ENCODE peak calls at places on chromosomes 13 and 19, in four cellular contexts. Z is T1000, H is PC-9, B is left cardiac atrium. I is an unnamed sample.

GRCh38 chr13:113730145-113730750 is 28.8 kb upstream of the TMEM255B start:
- DNase-seq in Z (no peak), B (no peak), H (no peak), I (no peak)

GRCh38 chr19:42069619-42070293 is at the start of gene GRIK5:
- DNase-seq in H (no peak), B (peak), Z (no peak), I (no peak)

GRCh38 chr13:47168086-47168485 is 271.2 kb upstream of the HTR2A start:
- DNase-seq in H (no peak), Z (no peak), B (no peak), I (no peak)

GRCh38 chr13:40639226-40639681 is 27.2 kb downstream of the FOXO1 start:
- DNase-seq in H (peak), B (no peak), Z (peak), I (no peak)

GRCh38 chr19:55283548-55284393 is at the start of gene BRSK1:
- DNase-seq in H (peak), B (peak), Z (peak), I (no peak)

GRCh38 chr13:97485328-97485727 is 51.4 kb downstream of the RAP2A start:
- DNase-seq in Z (no peak), H (no peak), B (no peak), I (no peak)

GRCh38 chr13:46079770-46080169 is 25.1 kb downstream of the CPB2 start:
- DNase-seq in H (no peak), B (no peak), Z (no peak), I (no peak)

GRCh38 chr19:55484571-55485438 is at the start of gene NAT14:
- DNase-seq in H (peak), Z (peak), B (peak), I (peak)

GRCh38 chr13:46894534-46894906 is 2.3 kb downstream of the HTR2A start:
- DNase-seq in B (no peak), Z (no peak), H (no peak), I (no peak)

GRCh38 chr19:58001895-58002369 is 688 bp downstream of the ZNF606 start:
- DNase-seq in H (no peak), B (no peak), Z (peak), I (peak)

GRCh38 chr19:17394891-17395415 is 957 bp upstream of the CCDC194 start:
- DNase-seq in H (peak), Z (no peak), B (peak), I (peak)

GRCh38 chr13:32535748-32536147 is 2.8 kb downstream of the N4BP2L2 start:
- DNase-seq in H (no peak), Z (no peak), B (no peak), I (no peak)

GRCh38 chr19:16614941-16615340 is 13.1 kb downstream of the MED26 start:
- DNase-seq in H (no peak), Z (no peak), B (no peak), I (no peak)

GRCh38 chr19:42242512-42243409 is at the start of gene GSK3A:
- DNase-seq in Z (peak), H (peak), B (peak), I (peak)

GRCh38 chr19:40089462-40089861 is 1.3 kb downstream of the ZNF780A start:
- DNase-seq in H (no peak), Z (no peak), B (peak), I (no peak)

GRCh38 chr19:27776524-27776923 is 1436.4 kb downstream of the UQCRFS1 start:
- DNase-seq in H (no peak), B (no peak), Z (no peak), I (no peak)

GRCh38 chr13:32264407-32264806 is 50.8 kb downstream of the ZAR1L start:
- DNase-seq in Z (no peak), B (peak), H (no peak), I (no peak)

GRCh38 chr19:14480695-14481069 is 5.5 kb upstream of the PTGER1 start:
- DNase-seq in H (no peak), B (no peak), Z (no peak), I (peak)

GRCh38 chr19:17114414-17114831 is 38.8 kb downstream of the MYO9B start:
- DNase-seq in Z (no peak), H (no peak), B (no peak), I (no peak)

I was measured in GM20000.